ENCODE peak calls at places on chromosomes 11 and 22, in four cellular contexts. N is ecto neural progenitor cell; W is activated T-cell treated with anti-CD3 and anti-CD28 coated beads, Interleukin-2, amount 50 U/mL, for 24 hours; U is iris pigment epithelial cell. F is an unnamed sample.

GRCh38 chr22:25202290-25202921 is 2.7 kb downstream of the CRYBB3 start:
- DNase-seq in N (peak), W (peak), U (peak), F (peak)

GRCh38 chr11:116910847-116911246 is 73.4 kb upstream of the APOA1 start:
- DNase-seq in U (no peak), N (no peak), W (no peak), F (no peak)

GRCh38 chr11:11069741-11070550 is 212.1 kb upstream of the ZBED5 start:
- DNase-seq in W (no peak), U (no peak), N (no peak), F (no peak)

GRCh38 chr11:86888164-86888977 is 66.8 kb downstream of the FZD4 start:
- DNase-seq in U (peak), W (no peak), N (no peak), F (no peak)

GRCh38 chr22:31122532-31123291 is at the start of gene INPP5J:
- DNase-seq in N (no peak), W (no peak), U (peak), F (peak)

GRCh38 chr22:49152146-49152929 is 675.3 kb downstream of the BRD1 start:
- DNase-seq in U (no peak), W (no peak), N (peak), F (no peak)

GRCh38 chr11:64254326-64254725 is 3.0 kb downstream of the PLCB3 start:
- DNase-seq in U (no peak), N (no peak), W (no peak), F (no peak)

GRCh38 chr11:10379433-10379832 is 74.6 kb downstream of the ADM start:
- DNase-seq in W (no peak), N (no peak), U (no peak), F (no peak)

GRCh38 chr22:29041408-29041807 is 20.2 kb downstream of the C22orf31 start:
- DNase-seq in N (no peak), W (no peak), U (peak), F (no peak)

GRCh38 chr11:93051181-93051580 is 81.7 kb downstream of the MTNR1B start:
- DNase-seq in W (no peak), U (peak), N (no peak), F (no peak)

GRCh38 chr11:124538019-124538418 is 5.4 kb downstream of the OR8B12 start:
- DNase-seq in N (no peak), U (peak), W (no peak), F (no peak)

GRCh38 chr11:862028-862703 is 19.5 kb downstream of the TSPAN4 start:
- DNase-seq in U (no peak), N (peak), W (no peak), F (no peak)

GRCh38 chr22:27247691-27248434 is 553.7 kb downstream of the MN1 start:
- DNase-seq in U (peak), W (no peak), N (no peak), F (no peak)

GRCh38 chr11:79809487-79809886 is 368.7 kb upstream of the TENM4 start:
- DNase-seq in U (no peak), W (no peak), N (no peak), F (no peak)

GRCh38 chr22:49975543-49976389 is 15.2 kb downstream of the PIM3 start:
- DNase-seq in W (peak), N (peak), U (no peak), F (no peak)

GRCh38 chr22:43812149-43812842 is at the start of gene EFCAB6:
- DNase-seq in N (peak), U (peak), W (peak), F (peak)

GRCh38 chr11:3866206-3866605 is 10.7 kb downstream of the STIM1 start:
- DNase-seq in W (peak), N (no peak), U (peak), F (no peak)

GRCh38 chr11:44014968-44015623 is 32.7 kb upstream of the ACCSL start:
- DNase-seq in W (no peak), N (peak), U (peak), F (no peak)

GRCh38 chr22:36334081-36334831 is 53.5 kb downstream of the MYH9 start:
- DNase-seq in W (peak), U (no peak), N (no peak), F (no peak)

GRCh38 chr11:35131094-35131493 is 7.9 kb upstream of the CD44 start:
- DNase-seq in U (no peak), N (no peak), W (no peak), F (no peak)

GRCh38 chr22:23225724-23226496 is 45.6 kb downstream of the BCR start:
- DNase-seq in W (no peak), U (peak), N (no peak), F (no peak)

GRCh38 chr11:72002841-72003775 is 4.4 kb downstream of the IL18BP start:
- DNase-seq in W (no peak), U (no peak), N (no peak), F (no peak)

GRCh38 chr22:21044931-21045584 is 688 bp upstream of the LRRC74B start:
- DNase-seq in N (no peak), U (peak), W (peak), F (no peak)

GRCh38 chr11:32864555-32864954 is 28.1 kb upstream of the QSER1 start:
- DNase-seq in N (no peak), W (no peak), U (no peak), F (no peak)

GRCh38 chr11:45021692-45022130 is 71.0 kb upstream of the TP53I11 start:
- DNase-seq in W (no peak), U (peak), N (peak), F (no peak)

GRCh38 chr22:46104170-46104880 is 46.0 kb upstream of the PPARA start:
- DNase-seq in W (no peak), U (no peak), N (no peak), F (peak)

GRCh38 chr11:104127828-104128227 is 36.1 kb downstream of the PDGFD start:
- DNase-seq in W (no peak), U (peak), N (no peak), F (no peak)

GRCh38 chr22:44811141-44811540 is 58.8 kb downstream of the ARHGAP8 start:
- DNase-seq in W (no peak), U (no peak), N (no peak), F (no peak)

GRCh38 chr22:45172872-45173585 is 9.3 kb downstream of the NUP50 start:
- DNase-seq in W (no peak), U (no peak), N (no peak), F (no peak)

GRCh38 chr11:65503606-65503922 is 4.7 kb downstream of the MALAT1 start:
- DNase-seq in W (no peak), N (no peak), U (no peak), F (no peak)

GRCh38 chr11:92277871-92278270 is 53.3 kb downstream of the FAT3 start:
- DNase-seq in U (no peak), W (no peak), N (no peak), F (no peak)

GRCh38 chr22:19120829-19121630 is 1.2 kb downstream of the DGCR2 start:
- DNase-seq in N (no peak), W (no peak), U (peak), F (no peak)

GRCh38 chr11:79438631-79439429 is 2.0 kb downstream of the TENM4 start:
- DNase-seq in W (no peak), U (peak), N (peak), F (peak)

GRCh38 chr11:16000065-16000464 is 356.3 kb downstream of the SOX6 start:
- DNase-seq in N (no peak), W (no peak), U (peak), F (no peak)

GRCh38 chr11:14253437-14253836 is 105.5 kb downstream of the RRAS2 start:
- DNase-seq in W (no peak), U (no peak), N (no peak), F (no peak)

GRCh38 chr22:41524809-41525449 is 19.3 kb downstream of the POLR3H start:
- DNase-seq in U (peak), W (peak), N (no peak), F (no peak)

GRCh38 chr11:113850188-113850587 is 25.2 kb downstream of the USP28 start:
- DNase-seq in N (no peak), W (no peak), U (no peak), F (no peak)

GRCh38 chr11:114288139-114288538 is 8.1 kb upstream of the NNMT start:
- DNase-seq in W (no peak), U (no peak), N (no peak), F (no peak)

F was measured in frontal cortex.